ENCODE peak calls at places on chromosomes 5 and 9, in six cellular contexts. V is GM12878, U is left lung, Z is HepG2, E is pancreas, H is upper lobe of left lung. R is an unnamed sample.

GRCh38 chr5:133222521-133222920 is 170.7 kb downstream of the HSPA4 start:
- ATAC-seq in Z (peak), U (no peak), H (no peak), V (no peak), E (no peak), R (no peak)

GRCh38 chr9:115006660-115007059 is 76.3 kb upstream of the TNFSF8 start:
- ATAC-seq in V (no peak), E (peak), U (peak), Z (no peak), H (peak), R (no peak)

GRCh38 chr5:79959407-79959806 is 31.7 kb downstream of the MTX3 start:
- ATAC-seq in V (no peak), U (no peak), H (no peak), Z (no peak), E (no peak), R (no peak)

GRCh38 chr5:14958196-14958595 is 86.6 kb upstream of the ANKH start:
- ATAC-seq in E (no peak), H (no peak), Z (no peak), U (no peak), V (no peak), R (no peak)

GRCh38 chr5:139659673-139660072 is 11.5 kb downstream of the CXXC5 start:
- ATAC-seq in V (no peak), H (no peak), U (no peak), Z (no peak), E (no peak), R (no peak)

GRCh38 chr5:39226558-39226957 is 7.2 kb upstream of the FYB1 start:
- ATAC-seq in U (no peak), E (no peak), V (no peak), Z (no peak), H (no peak), R (no peak)

GRCh38 chr5:79329453-79329852 is 93.5 kb downstream of the JMY start:
- ATAC-seq in V (no peak), E (no peak), Z (no peak), H (no peak), U (no peak), R (no peak)

GRCh38 chr9:137630684-137631083 is 11.9 kb downstream of the EHMT1 start:
- ATAC-seq in V (no peak), Z (no peak), E (no peak), H (no peak), U (no peak), R (no peak)

GRCh38 chr5:88140863-88141694 is 127.6 kb downstream of the TMEM161B start:
- ATAC-seq in E (peak), Z (peak), H (peak), V (peak), U (peak), R (peak)

GRCh38 chr5:132688536-132689409 is 15.0 kb downstream of the IL4 start:
- ATAC-seq in V (peak), E (no peak), U (no peak), Z (no peak), H (no peak), R (no peak)

GRCh38 chr9:3662671-3663070 is 136.9 kb upstream of the RFX3 start:
- ATAC-seq in E (no peak), V (no peak), H (no peak), U (no peak), Z (no peak), R (no peak)

GRCh38 chr5:50547303-50547702 is 106.2 kb upstream of the EMB start:
- ATAC-seq in U (no peak), V (peak), Z (no peak), H (no peak), E (no peak), R (no peak)

GRCh38 chr9:100937377-100937776 is 91.2 kb upstream of the PLPPR1 start:
- ATAC-seq in E (no peak), Z (peak), U (no peak), V (no peak), H (no peak), R (no peak)

GRCh38 chr5:94337617-94338016 is 280.8 kb downstream of the KIAA0825 start:
- ATAC-seq in V (no peak), E (no peak), U (no peak), Z (no peak), H (no peak), R (no peak)

GRCh38 chr5:143923634-143924265 is 111.8 kb downstream of the HMHB1 start:
- ATAC-seq in V (peak), H (no peak), U (peak), E (no peak), Z (no peak), R (no peak)

GRCh38 chr5:123950701-123951100 is 438.7 kb downstream of the CSNK1G3 start:
- ATAC-seq in E (no peak), H (no peak), Z (no peak), U (no peak), V (no peak), R (no peak)

GRCh38 chr5:79774171-79774854 is 84.7 kb downstream of the CMYA5 start:
- ATAC-seq in V (peak), E (peak), U (peak), H (peak), Z (peak), R (no peak)

GRCh38 chr5:87851603-87852002 is 417.0 kb downstream of the TMEM161B start:
- ATAC-seq in V (no peak), E (no peak), H (no peak), U (no peak), Z (no peak), R (no peak)

GRCh38 chr9:113389451-113389850 is 11.6 kb downstream of the ALAD start:
- ATAC-seq in Z (no peak), V (no peak), E (no peak), H (no peak), U (no peak), R (no peak)

GRCh38 chr5:74401566-74402320 is 238.8 kb downstream of the ENC1 start:
- ATAC-seq in V (no peak), H (peak), Z (no peak), E (no peak), U (no peak), R (no peak)

GRCh38 chr9:104879555-104880318 is 48.2 kb downstream of the ABCA1 start:
- ATAC-seq in U (peak), H (peak), V (no peak), E (no peak), Z (no peak), R (peak)

GRCh38 chr5:57334475-57334874 is 148.1 kb downstream of the ACTBL2 start:
- ATAC-seq in Z (no peak), V (no peak), E (no peak), H (no peak), U (no peak), R (no peak)

GRCh38 chr5:133831506-133832224 is 136.8 kb downstream of the C5orf15 start:
- ATAC-seq in H (no peak), Z (no peak), U (no peak), E (no peak), V (peak), R (no peak)

DNA sequence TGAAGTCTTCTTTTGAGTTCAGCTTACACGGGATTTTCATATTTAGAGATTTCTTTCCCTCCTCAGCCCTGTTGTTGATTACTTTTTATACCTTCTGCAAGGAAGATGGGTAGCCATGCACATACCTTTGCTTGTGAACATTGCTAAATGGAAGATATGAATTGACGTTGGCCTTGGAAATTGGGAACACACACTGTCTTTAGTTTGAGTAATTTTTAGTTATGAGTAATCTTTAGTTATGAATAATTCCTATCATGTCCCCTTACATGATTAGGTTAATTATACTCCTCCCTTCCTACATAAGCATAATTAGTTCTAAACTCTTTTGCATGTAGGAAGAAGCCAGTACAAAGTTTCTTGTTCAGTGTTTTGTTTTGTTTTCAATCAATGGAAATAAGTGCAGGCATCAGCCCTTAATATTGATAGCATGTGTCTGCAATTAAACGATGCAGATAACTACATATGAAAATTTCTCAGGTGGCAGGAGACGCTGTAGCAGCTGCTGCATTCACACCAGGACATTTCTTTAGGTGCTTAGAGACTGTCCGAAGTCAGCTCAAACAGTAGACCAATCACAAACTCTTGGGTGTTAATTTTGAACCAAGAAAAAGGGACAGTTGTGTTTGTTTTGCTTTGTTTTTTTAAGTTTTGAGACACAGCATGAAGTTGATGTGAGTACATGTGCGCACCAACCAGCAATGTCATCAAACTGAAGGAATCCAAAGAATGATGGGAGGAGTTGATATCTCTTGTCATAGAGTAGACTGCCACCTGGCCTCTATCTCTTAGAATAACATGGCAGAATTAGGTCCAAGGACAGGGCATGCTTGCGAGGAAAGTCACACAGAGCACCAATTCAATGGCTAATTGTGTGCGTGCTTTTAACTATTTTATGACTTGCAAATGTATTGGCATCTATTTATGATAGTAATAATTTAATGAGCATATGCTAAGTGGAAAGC is 51.4 kb downstream of the SMARCA2 start:
- ATAC-seq in E (peak), V (peak), Z (peak), H (peak), U (no peak), R (no peak)
- TF ChIP-seq CTCF in E (no peak), V (no peak), Z (peak), H (peak), U (no peak), R (no peak)

GRCh38 chr5:65624570-65625555 is at the start of the genes SHLD3 and TRAPPC13:
- ATAC-seq in Z (peak), V (peak), U (peak), E (peak), H (peak), R (peak)
- H3K4me3 ChIP-seq in Z (peak), V (peak), U (peak), E (peak), H (peak), R (peak)

GRCh38 chr9:34334916-34335315 is 5.5 kb downstream of the NUDT2 start:
- ATAC-seq in V (no peak), Z (peak), U (no peak), H (no peak), E (peak), R (no peak)

GRCh38 chr9:34338664-34339063 is 9.3 kb downstream of the NUDT2 start:
- ATAC-seq in V (no peak), U (no peak), Z (no peak), E (no peak), H (no peak), R (no peak)

GRCh38 chr9:34334337-34334824 is 5.0 kb downstream of the NUDT2 start:
- ATAC-seq in H (no peak), U (no peak), Z (peak), V (no peak), E (peak), R (no peak)

GRCh38 chr9:34335376-34335775 is 6.0 kb downstream of the NUDT2 start:
- ATAC-seq in Z (no peak), E (no peak), U (no peak), H (no peak), V (no peak), R (no peak)

GRCh38 chr9:34337404-34337803 is 8.0 kb downstream of the NUDT2 start:
- ATAC-seq in V (no peak), U (no peak), Z (no peak), E (no peak), H (no peak), R (no peak)
- TF ChIP-seq CTCF in V (no peak), U (no peak), Z (no peak), E (no peak), H (no peak), R (no peak)

GRCh38 chr5:154648706-154649105 is 106.5 kb upstream of the LARP1 start:
- ATAC-seq in V (no peak), H (peak), Z (no peak), U (no peak), E (peak), R (no peak)

GRCh38 chr5:154646841-154647759 is 108.1 kb upstream of the LARP1 start:
- ATAC-seq in U (peak), H (peak), E (peak), V (peak), Z (peak), R (peak)

GRCh38 chr5:154648229-154648628 is 106.9 kb upstream of the LARP1 start:
- ATAC-seq in E (no peak), Z (no peak), H (no peak), V (no peak), U (no peak), R (no peak)

GRCh38 chr5:154644745-154645411 is 110.3 kb upstream of the LARP1 start:
- ATAC-seq in E (no peak), V (no peak), U (no peak), H (no peak), Z (peak), R (no peak)

DNA sequence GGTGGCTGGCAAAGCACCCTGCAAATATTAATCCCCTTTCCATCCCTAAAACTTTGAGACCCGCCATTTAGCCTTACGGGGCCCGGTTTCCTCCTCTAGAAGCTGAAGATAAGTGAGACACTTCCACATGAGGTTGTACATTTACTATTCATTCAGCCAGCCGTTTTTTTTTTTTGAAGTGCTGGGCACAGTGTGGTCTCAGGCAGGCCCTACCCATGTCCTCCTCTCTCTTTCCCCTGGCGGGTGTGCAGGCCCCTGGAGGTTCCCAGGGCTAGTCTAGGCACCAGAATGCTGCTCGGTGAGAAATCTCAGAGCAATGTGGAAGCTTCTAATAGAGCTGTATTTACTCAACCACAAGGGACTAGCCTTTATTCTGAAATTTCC is 107.4 kb upstream of the LARP1 start:
- ATAC-seq in V (peak), E (peak), Z (peak), H (no peak), U (peak), R (no peak)
- H3K4me3 ChIP-seq in V (peak), E (peak), Z (peak), H (no peak), U (peak), R (no peak)

GRCh38 chr5:150223474-150223873 is 33.6 kb downstream of the SLC6A7 start:
- ATAC-seq in U (no peak), V (no peak), Z (no peak), E (no peak), H (no peak), R (no peak)
- TF ChIP-seq CTCF in U (no peak), V (no peak), Z (peak), E (no peak), H (no peak), R (no peak)

DNA sequence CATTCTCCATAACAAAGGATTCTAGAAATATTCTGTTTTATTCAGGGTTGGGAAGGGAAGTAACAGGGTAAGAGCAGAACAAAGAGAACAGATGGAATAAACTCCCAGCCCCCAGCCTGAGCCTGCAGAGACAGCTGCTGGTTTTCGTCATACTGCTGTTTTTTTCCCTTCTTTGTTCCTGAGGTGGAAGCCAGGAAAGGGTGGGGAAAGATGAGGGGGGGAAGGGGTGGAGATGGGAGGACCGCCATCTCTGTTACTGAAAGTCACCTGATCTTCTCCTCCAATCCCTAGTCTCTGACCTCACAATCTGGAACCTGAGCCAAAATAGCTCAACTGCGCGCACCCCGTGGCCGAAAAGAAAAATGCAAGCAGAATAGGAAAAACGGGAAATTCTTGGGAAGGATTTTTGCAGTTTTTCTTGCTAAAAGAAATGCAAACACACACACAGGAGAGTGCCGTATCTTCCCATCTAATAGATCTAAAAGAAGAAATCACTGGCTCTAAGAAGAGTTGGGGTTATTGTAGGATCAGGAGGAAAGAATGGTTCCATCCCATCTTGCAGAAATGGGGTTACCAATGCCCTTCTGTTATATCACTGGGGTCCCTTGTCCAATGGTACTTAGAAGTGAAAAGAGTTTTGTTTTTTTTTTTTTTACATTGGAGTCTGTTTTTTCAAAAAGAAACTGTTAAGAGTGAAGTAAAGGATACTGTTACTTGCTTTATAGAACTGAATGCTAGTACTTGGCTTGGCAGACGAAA is 57.9 kb downstream of the DIAPH1 start:
- ATAC-seq in Z (no peak), E (peak), V (no peak), U (peak), H (peak), R (peak)
- H3K4me3 ChIP-seq in Z (no peak), E (no peak), V (no peak), U (no peak), H (no peak), R (peak)

DNA sequence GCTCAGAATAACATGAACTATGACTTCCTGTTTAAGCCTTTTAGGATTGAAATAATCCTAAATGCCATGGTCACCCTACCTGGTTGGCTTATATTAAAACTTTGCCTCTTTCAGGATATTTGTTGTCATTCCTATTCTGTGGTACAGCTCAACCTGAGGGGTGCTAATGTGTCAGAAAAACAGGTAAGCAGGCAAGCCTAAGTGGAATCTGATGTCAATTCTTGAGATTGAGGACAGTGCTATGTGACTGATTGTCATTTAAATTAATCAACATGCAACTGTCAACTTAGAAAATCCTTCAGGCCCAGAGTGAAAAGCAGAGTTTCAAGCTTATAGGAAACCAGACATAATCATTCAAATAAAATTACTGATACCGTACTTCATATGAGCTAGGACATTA is 2.6 kb upstream of the RORB start:
- ATAC-seq in V (no peak), E (no peak), H (no peak), U (no peak), Z (no peak), R (no peak)
- TF ChIP-seq CTCF in V (no peak), E (no peak), H (no peak), U (no peak), Z (no peak), R (no peak)

GRCh38 chr9:34630402-34631154 is 1.7 kb upstream of the ARID3C start:
- ATAC-seq in Z (peak), U (no peak), V (no peak), H (no peak), E (no peak), R (no peak)

GRCh38 chr9:34633166-34633565 is 4.3 kb upstream of the ARID3C start:
- ATAC-seq in V (no peak), H (no peak), U (no peak), Z (no peak), E (no peak), R (no peak)

GRCh38 chr9:34627716-34628655 is 880 bp downstream of the ARID3C start:
- ATAC-seq in U (no peak), H (no peak), Z (no peak), E (no peak), V (no peak), R (no peak)

GRCh38 chr9:34628656-34629491 is at the start of gene ARID3C:
- ATAC-seq in E (peak), U (peak), H (peak), V (peak), Z (peak), R (peak)

DNA sequence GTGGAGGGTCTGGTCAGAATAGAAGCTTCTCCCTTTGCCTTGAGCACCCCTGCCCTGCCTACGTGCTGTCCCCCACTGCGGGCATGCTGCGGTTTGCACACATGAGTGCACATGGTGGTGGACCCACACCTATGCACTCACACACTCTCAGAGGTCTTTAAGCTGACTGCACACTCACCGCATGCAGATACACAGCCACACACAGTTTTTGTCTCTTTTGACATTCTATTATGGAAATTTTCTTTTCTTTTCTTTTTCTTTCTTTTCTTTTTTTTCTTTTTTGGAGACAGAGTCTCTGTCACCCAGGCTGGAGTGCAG is 585 bp upstream of the ARID3C start:
- ATAC-seq in E (no peak), V (no peak), U (no peak), Z (peak), H (no peak), R (no peak)
- H3K4me3 ChIP-seq in E (no peak), V (peak), U (no peak), Z (no peak), H (no peak), R (no peak)